ENCODE peak calls at places on chromosomes 3 and 15, in four cellular contexts. R is HCT116, K is HepG2, E is K562. I is an unnamed sample.

GRCh38 chr3:16697437-16698258 is 92.4 kb upstream of the DAZL start:
- DNase-seq in R (no peak), E (no peak), K (no peak), I (no peak)

GRCh38 chr15:81880314-81880713 is 165.5 kb downstream of the MEX3B start:
- DNase-seq in E (no peak), R (no peak), K (no peak), I (no peak)

GRCh38 chr3:47089605-47090004 is 74.3 kb downstream of the SETD2 start:
- DNase-seq in K (no peak), E (no peak), R (no peak), I (no peak)

GRCh38 chr15:59994855-59995557 is 9.1 kb upstream of the FOXB1 start:
- DNase-seq in K (no peak), E (no peak), R (no peak), I (peak; percentile 29)

GRCh38 chr3:107939621-107940236 is 151.1 kb downstream of the CD47 start:
- DNase-seq in E (no peak), R (no peak), K (peak; percentile 20), I (no peak)

GRCh38 chr3:75886971-75887526 is 101.7 kb upstream of the ZNF717 start:
- DNase-seq in K (no peak), R (no peak), E (no peak), I (no peak)

GRCh38 chr3:40663296-40663695 is 138.5 kb downstream of the ZNF621 start:
- DNase-seq in K (no peak), R (no peak), E (no peak), I (no peak)

GRCh38 chr3:13492048-13492447 is 11.9 kb downstream of the HDAC11 start:
- DNase-seq in R (no peak), K (no peak), E (no peak), I (no peak)

GRCh38 chr15:68794307-68794706 is 26.4 kb downstream of the ANP32A start:
- DNase-seq in E (no peak), R (no peak), K (no peak), I (no peak)

GRCh38 chr3:138463724-138464489 is 29.5 kb downstream of the ESYT3 start:
- DNase-seq in K (no peak), R (no peak), E (no peak), I (no peak)

GRCh38 chr15:49415638-49416037 is 7.4 kb upstream of the FGF7 start:
- DNase-seq in K (no peak), E (no peak), R (no peak), I (no peak)

GRCh38 chr3:42537350-42537749 is 34.9 kb downstream of the VIPR1 start:
- DNase-seq in K (no peak), E (no peak), R (no peak), I (no peak)

GRCh38 chr15:63250312-63250965 is 27.0 kb upstream of the APH1B start:
- DNase-seq in K (no peak), E (no peak), R (no peak), I (no peak)

GRCh38 chr15:74587924-74588323 is 27.7 kb upstream of the CLK3 start:
- DNase-seq in R (no peak), E (no peak), K (no peak), I (no peak)

GRCh38 chr15:74585857-74586256 is 29.8 kb upstream of the CLK3 start:
- DNase-seq in K (no peak), R (no peak), E (no peak), I (peak; percentile 57)

GRCh38 chr15:74580538-74581350 is 34.9 kb upstream of the CLK3 start:
- DNase-seq in K (no peak), R (no peak), E (peak; percentile 79), I (no peak)

GRCh38 chr15:74584204-74584603 is 31.4 kb upstream of the CLK3 start:
- DNase-seq in K (no peak), E (no peak), R (no peak), I (no peak)

DNA sequence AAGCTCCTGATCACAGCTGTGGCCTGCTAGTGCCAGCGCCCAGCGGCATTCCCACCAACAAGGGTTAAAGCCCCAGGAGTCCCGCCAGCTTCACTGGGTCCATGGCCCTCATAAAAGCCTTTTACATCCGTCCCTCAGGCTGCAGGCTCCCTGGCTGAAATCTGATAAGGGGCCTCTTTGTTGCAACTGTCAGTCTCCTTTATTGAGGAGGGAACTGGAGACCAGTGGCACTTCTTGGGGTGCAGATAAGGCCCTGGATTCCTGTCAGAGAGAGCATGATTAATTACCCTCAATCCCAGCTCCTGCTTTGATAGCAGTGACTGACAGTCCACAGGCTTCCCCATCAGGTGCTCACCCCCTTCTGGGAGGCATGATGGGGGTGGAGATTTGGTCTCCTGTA is 30.9 kb upstream of the CLK3 start:
- DNase-seq in E (peak; percentile 73), K (no peak), R (no peak), I (peak; percentile 89)
- H3K36me3 ChIP-seq in E (peaks cover 3% of the 10 kb centered on the region), K (peaks cover 4% of the 10 kb centered on the region), R (no peaks in the 10 kb centered on the region), I (no peaks in the 10 kb centered on the region)

GRCh38 chr3:187104342-187104741 is 35.0 kb downstream of the RPL39L start:
- DNase-seq in K (no peak), E (no peak), R (no peak), I (no peak)

GRCh38 chr3:187098925-187099512 is 40.3 kb downstream of the RPL39L start:
- DNase-seq in R (no peak), E (no peak), K (no peak), I (no peak)

GRCh38 chr3:187102073-187102634 is 37.1 kb downstream of the RPL39L start:
- DNase-seq in E (no peak), R (no peak), K (no peak), I (no peak)

GRCh38 chr3:187103251-187103650 is 36.0 kb downstream of the RPL39L start:
- DNase-seq in K (no peak), E (no peak), R (no peak), I (no peak)

GRCh38 chr3:187101184-187102072 is 37.9 kb downstream of the RPL39L start:
- DNase-seq in E (peak; percentile 46), K (peak; percentile 43), R (no peak), I (peak; percentile 54)
- TF ChIP-seq ELF1 in E (no peak), K (no peak), R (no peak), I (no peak)

GRCh38 chr15:90643301-90643632 is 73.9 kb upstream of the BLM start:
- DNase-seq in R (no peak), E (no peak), K (no peak), I (no peak)

GRCh38 chr15:90641581-90642463 is 75.3 kb upstream of the BLM start:
- DNase-seq in E (no peak), R (no peak), K (no peak), I (no peak)

GRCh38 chr15:90642464-90643300 is 74.5 kb upstream of the BLM start:
- DNase-seq in R (no peak), K (no peak), E (no peak), I (no peak)

GRCh38 chr15:90638963-90639362 is 78.2 kb upstream of the BLM start:
- DNase-seq in R (no peak), E (no peak), K (no peak), I (no peak)

DNA sequence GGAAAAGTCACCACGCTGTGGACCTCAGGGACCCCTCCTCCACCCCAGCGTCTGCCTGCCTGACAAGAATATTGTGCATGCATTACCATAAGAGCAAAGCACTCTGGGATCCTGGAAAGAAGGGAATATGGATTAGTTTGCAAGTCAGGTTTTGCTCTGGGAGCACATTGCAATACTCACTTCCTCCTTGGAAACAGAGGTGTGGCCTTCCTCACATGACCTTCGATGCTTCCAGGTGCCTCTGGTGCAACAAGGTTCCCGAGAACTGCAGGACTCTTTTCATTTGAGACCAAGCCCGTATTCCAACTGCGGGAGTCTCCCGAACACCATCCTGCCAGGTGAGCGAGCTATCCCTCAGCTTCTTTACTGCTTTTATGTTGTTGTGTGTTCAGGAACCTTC is 76.3 kb upstream of the BLM start:
- DNase-seq in K (no peak), R (no peak), E (no peak), I (no peak)
- H3K36me3 ChIP-seq in K (peaks cover 16% of the 10 kb centered on the region), R (no peaks in the 10 kb centered on the region), E (peaks cover 36% of the 10 kb centered on the region), I (peaks cover 39% of the 10 kb centered on the region)

DNA sequence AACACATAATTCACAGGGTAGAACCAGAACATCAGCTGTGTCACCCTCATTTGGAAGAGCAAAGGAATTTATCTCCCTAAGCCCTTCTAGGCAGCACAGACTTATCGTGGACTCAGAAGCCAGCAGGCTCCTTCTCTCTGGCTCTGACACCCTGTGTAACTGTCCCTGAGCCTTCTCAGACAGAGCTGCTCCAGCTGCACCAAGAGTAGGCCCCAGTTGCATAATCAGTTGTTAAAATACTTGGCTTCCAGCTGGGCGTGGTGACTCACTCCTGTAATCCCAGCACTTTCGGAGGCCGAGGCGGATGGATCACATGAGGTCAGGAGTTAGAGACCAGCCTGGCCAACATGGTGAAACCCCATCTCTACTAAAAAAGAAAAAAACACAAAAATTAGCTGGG is 49.4 kb upstream of the ACVR2B start:
- DNase-seq in R (no peak), K (no peak), E (no peak), I (no peak)
- TF ChIP-seq ELF1 in R (no peak), K (no peak), E (no peak), I (no peak)

GRCh38 chr3:111882799-111883198 is 23.7 kb downstream of the PHLDB2 start:
- DNase-seq in R (no peak), K (no peak), E (no peak), I (no peak)
- H3K36me3 ChIP-seq in R (peaks cover 34% of the 10 kb centered on the region), K (peaks cover 15% of the 10 kb centered on the region), E (no peaks in the 10 kb centered on the region), I (peaks cover 20% of the 10 kb centered on the region)

DNA sequence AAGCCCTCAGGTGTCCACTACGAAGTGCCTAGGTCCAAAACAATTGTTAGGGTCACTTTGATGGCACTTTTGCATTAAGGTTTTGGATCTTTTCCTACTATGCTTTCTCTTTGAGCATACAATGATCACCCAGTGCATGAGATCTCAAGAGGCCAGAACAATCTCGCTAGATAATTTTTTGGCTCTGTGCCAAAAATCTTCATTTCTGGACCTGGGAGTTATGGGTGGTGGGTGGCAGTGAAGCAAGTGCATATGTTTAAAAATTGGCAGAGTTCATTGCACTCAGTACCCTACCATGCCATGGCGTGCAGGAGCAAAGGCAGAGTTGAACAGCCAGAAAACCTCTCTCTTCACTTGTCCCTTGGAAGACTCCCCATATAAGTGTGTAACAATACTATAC is 797.7 kb downstream of the ROBO2 start:
- DNase-seq in R (no peak), E (no peak), K (no peak), I (no peak)
- TF ChIP-seq ELF1 in R (no peak), E (no peak), K (no peak), I (no peak)

DNA sequence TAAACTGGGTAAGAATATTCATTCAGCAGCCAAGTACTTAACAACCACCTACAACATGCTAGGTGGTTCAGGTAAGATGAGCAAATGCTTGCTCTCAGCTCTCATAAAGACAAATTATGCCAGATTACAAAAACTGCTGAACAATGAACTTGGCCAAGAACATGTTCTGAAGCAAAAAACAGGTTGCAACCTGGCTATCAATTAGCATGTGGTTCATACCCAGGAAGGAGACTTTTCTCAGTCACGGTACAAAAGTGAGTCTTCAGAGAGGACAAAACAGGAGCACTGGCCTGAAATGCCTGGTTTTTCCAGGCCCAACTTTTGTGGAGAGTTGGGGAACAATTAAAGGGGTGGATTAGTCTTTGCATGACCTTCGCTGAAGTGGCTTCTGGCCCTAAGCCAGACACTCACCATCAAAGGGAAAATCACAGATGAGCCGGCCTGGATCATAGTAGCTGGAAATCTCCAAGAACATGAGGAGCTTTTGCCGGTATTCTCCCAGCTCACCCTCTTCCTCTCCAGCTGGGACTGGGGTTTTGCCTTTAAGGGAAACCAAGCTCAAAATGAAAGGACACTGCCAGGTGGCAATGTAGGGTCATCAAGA is 7.6 kb upstream of the PLA2G4F start:
- DNase-seq in R (no peak), K (no peak), E (no peak), I (no peak)
- H3K36me3 ChIP-seq in R (peaks cover 61% of the 10 kb centered on the region), K (peaks cover 84% of the 10 kb centered on the region), E (peaks cover 88% of the 10 kb centered on the region), I (peaks cover 95% of the 10 kb centered on the region)

GRCh38 chr3:182092662-182093262 is 381.0 kb downstream of the SOX2 start:
- DNase-seq in R (no peak), E (no peak), K (no peak), I (no peak)
- TF ChIP-seq ELF1 in R (no peak), E (no peak), K (no peak), I (no peak)

I was measured in SK-N-SH.